ENCODE peak calls at places on chromosomes 5 and 9, in six cellular contexts. One of them, this sample, is unnamed.

GRCh38 chr9:35774907-35775635 is 16.3 kb upstream of the NPR2 start:
- DNase-seq in IMR-90: no peak
- DNase-seq in neuronal stem cell: no peak
- DNase-seq in H9: no peak
- DNase-seq in mesenchymal stem cell: no peak
- DNase-seq in H1: peak; percentile 52
- DNase-seq in this sample: peak; percentile 30

GRCh38 chr5:110824936-110825441 is 86.2 kb downstream of the SLC25A46 start:
- DNase-seq in IMR-90: no peak
- DNase-seq in neuronal stem cell: no peak
- DNase-seq in H9: no peak
- DNase-seq in mesenchymal stem cell: no peak
- DNase-seq in H1: no peak
- DNase-seq in this sample: no peak

GRCh38 chr9:76718166-76718565 is 46.1 kb upstream of the PCA3 start:
- DNase-seq in IMR-90: no peak
- DNase-seq in neuronal stem cell: no peak
- DNase-seq in H9: peak; percentile 33
- DNase-seq in mesenchymal stem cell: no peak
- DNase-seq in H1: no peak
- DNase-seq in this sample: peak; percentile 74

GRCh38 chr9:75168270-75169185 is 80.2 kb downstream of the OSTF1 start:
- DNase-seq in IMR-90: no peak
- DNase-seq in neuronal stem cell: no peak
- DNase-seq in H9: no peak
- DNase-seq in mesenchymal stem cell: no peak
- DNase-seq in H1: no peak
- DNase-seq in this sample: no peak

GRCh38 chr9:122572456-122572855 is 10.7 kb downstream of the OR1L8 start:
- DNase-seq in IMR-90: no peak
- DNase-seq in neuronal stem cell: no peak
- DNase-seq in H9: no peak
- DNase-seq in mesenchymal stem cell: no peak
- DNase-seq in H1: no peak
- DNase-seq in this sample: no peak

GRCh38 chr5:93151896-93152295 is 429.1 kb downstream of the NR2F1-AS1 start:
- DNase-seq in IMR-90: no peak
- DNase-seq in neuronal stem cell: no peak
- DNase-seq in H9: no peak
- DNase-seq in mesenchymal stem cell: no peak
- DNase-seq in H1: no peak
- DNase-seq in this sample: no peak

GRCh38 chr9:132538071-132538470 is 44.3 kb upstream of the BARHL1 start:
- DNase-seq in IMR-90: no peak
- DNase-seq in neuronal stem cell: no peak
- DNase-seq in H9: no peak
- DNase-seq in mesenchymal stem cell: no peak
- DNase-seq in H1: no peak
- DNase-seq in this sample: no peak

GRCh38 chr5:128227984-128228383 is 144.4 kb downstream of the SLC12A2 start:
- DNase-seq in IMR-90: peak; percentile 91
- DNase-seq in neuronal stem cell: no peak
- DNase-seq in H9: no peak
- DNase-seq in mesenchymal stem cell: peak; percentile 30
- DNase-seq in H1: no peak
- DNase-seq in this sample: no peak

GRCh38 chr5:45411971-45412612 is 284.1 kb downstream of the HCN1 start:
- DNase-seq in IMR-90: peak; percentile 22
- DNase-seq in neuronal stem cell: no peak
- DNase-seq in H9: no peak
- DNase-seq in mesenchymal stem cell: peak; percentile 70
- DNase-seq in H1: no peak
- DNase-seq in this sample: no peak

GRCh38 chr5:77308154-77308960 is 97.9 kb downstream of the PDE8B start:
- DNase-seq in IMR-90: no peak
- DNase-seq in neuronal stem cell: no peak
- DNase-seq in H9: peak; percentile 41
- DNase-seq in mesenchymal stem cell: no peak
- DNase-seq in H1: no peak
- DNase-seq in this sample: peak; percentile 47

GRCh38 chr5:111855356-111855755 is 98.4 kb upstream of the NREP start:
- DNase-seq in IMR-90: no peak
- DNase-seq in neuronal stem cell: peak; percentile 45
- DNase-seq in H9: no peak
- DNase-seq in mesenchymal stem cell: no peak
- DNase-seq in H1: no peak
- DNase-seq in this sample: peak; percentile 89

GRCh38 chr5:133032852-133033742 is 6.7 kb upstream of the ZCCHC10 start:
- DNase-seq in IMR-90: no peak
- DNase-seq in neuronal stem cell: no peak
- DNase-seq in H9: no peak
- DNase-seq in mesenchymal stem cell: no peak
- DNase-seq in H1: no peak
- DNase-seq in this sample: peak; percentile 46

GRCh38 chr9:110615526-110615925 is 36.0 kb upstream of the SVEP1 start:
- DNase-seq in IMR-90: peak; percentile 72
- DNase-seq in neuronal stem cell: no peak
- DNase-seq in H9: no peak
- DNase-seq in mesenchymal stem cell: no peak
- DNase-seq in H1: no peak
- DNase-seq in this sample: peak; percentile 21

GRCh38 chr5:114361724-114362196 is at the start of gene KCNN2:
- DNase-seq in IMR-90: peak; percentile 92
- DNase-seq in neuronal stem cell: peak; percentile 89
- DNase-seq in H9: peak; percentile 97
- DNase-seq in mesenchymal stem cell: peak; percentile 75
- DNase-seq in H1: no peak
- DNase-seq in this sample: peak; percentile 93

GRCh38 chr5:90000351-90000750 is 409.2 kb downstream of the CETN3 start:
- DNase-seq in IMR-90: no peak
- DNase-seq in neuronal stem cell: no peak
- DNase-seq in H9: no peak
- DNase-seq in mesenchymal stem cell: no peak
- DNase-seq in H1: no peak
- DNase-seq in this sample: peak; percentile 35

GRCh38 chr9:33225319-33226152 is 14.4 kb upstream of the SPINK4 start:
- DNase-seq in IMR-90: peak; percentile 84
- DNase-seq in neuronal stem cell: peak; percentile 54
- DNase-seq in H9: no peak
- DNase-seq in mesenchymal stem cell: peak; percentile 79
- DNase-seq in H1: peak; percentile 60
- DNase-seq in this sample: peak; percentile 53

GRCh38 chr9:70477907-70478480 is 63.5 kb upstream of the KLF9 start:
- DNase-seq in IMR-90: peak; percentile 60
- DNase-seq in neuronal stem cell: no peak
- DNase-seq in H9: no peak
- DNase-seq in mesenchymal stem cell: no peak
- DNase-seq in H1: no peak
- DNase-seq in this sample: no peak

GRCh38 chr5:153445875-153446567 is 44.4 kb upstream of the GRIA1 start:
- DNase-seq in IMR-90: no peak
- DNase-seq in neuronal stem cell: no peak
- DNase-seq in H9: no peak
- DNase-seq in mesenchymal stem cell: peak; percentile 61
- DNase-seq in H1: no peak
- DNase-seq in this sample: no peak

GRCh38 chr9:123550797-123551196 is 194.8 kb downstream of the CRB2 start:
- DNase-seq in IMR-90: no peak
- DNase-seq in neuronal stem cell: peak; percentile 79
- DNase-seq in H9: peak; percentile 57
- DNase-seq in mesenchymal stem cell: no peak
- DNase-seq in H1: peak; percentile 61
- DNase-seq in this sample: peak; percentile 83

GRCh38 chr9:135700525-135700924 is 1.2 kb upstream of the SOHLH1 start:
- DNase-seq in IMR-90: no peak
- DNase-seq in neuronal stem cell: no peak
- DNase-seq in H9: no peak
- DNase-seq in mesenchymal stem cell: no peak
- DNase-seq in H1: no peak
- DNase-seq in this sample: no peak

GRCh38 chr5:90133941-90134340 is 275.6 kb downstream of the CETN3 start:
- DNase-seq in IMR-90: no peak
- DNase-seq in neuronal stem cell: no peak
- DNase-seq in H9: no peak
- DNase-seq in mesenchymal stem cell: no peak
- DNase-seq in H1: no peak
- DNase-seq in this sample: no peak

GRCh38 chr9:98375138-98375726 is 119.8 kb upstream of the TBC1D2 start:
- DNase-seq in IMR-90: peak; percentile 93
- DNase-seq in neuronal stem cell: no peak
- DNase-seq in H9: no peak
- DNase-seq in mesenchymal stem cell: peak; percentile 34
- DNase-seq in H1: no peak
- DNase-seq in this sample: peak; percentile 95

GRCh38 chr9:4665357-4665756 is 923 bp downstream of the SPATA6L start:
- DNase-seq in IMR-90: peak; percentile 45
- DNase-seq in neuronal stem cell: no peak
- DNase-seq in H9: no peak
- DNase-seq in mesenchymal stem cell: peak; percentile 71
- DNase-seq in H1: no peak
- DNase-seq in this sample: peak; percentile 54

GRCh38 chr5:102663771-102664530 is 91.2 kb upstream of the PAM start:
- DNase-seq in IMR-90: no peak
- DNase-seq in neuronal stem cell: no peak
- DNase-seq in H9: no peak
- DNase-seq in mesenchymal stem cell: peak; percentile 33
- DNase-seq in H1: no peak
- DNase-seq in this sample: no peak

GRCh38 chr5:77948476-77948875 is 172.3 kb upstream of the TBCA start:
- DNase-seq in IMR-90: no peak
- DNase-seq in neuronal stem cell: no peak
- DNase-seq in H9: no peak
- DNase-seq in mesenchymal stem cell: no peak
- DNase-seq in H1: no peak
- DNase-seq in this sample: no peak

GRCh38 chr9:115300116-115300515 is 182.2 kb upstream of the TNC start:
- DNase-seq in IMR-90: no peak
- DNase-seq in neuronal stem cell: no peak
- DNase-seq in H9: no peak
- DNase-seq in mesenchymal stem cell: no peak
- DNase-seq in H1: no peak
- DNase-seq in this sample: no peak
- H2BK15ac ChIP-seq in IMR-90: no peak overlapping the region
- H2BK15ac ChIP-seq in neuronal stem cell: no peak overlapping the region
- H2BK15ac ChIP-seq in H9: no peak overlapping the region
- H2BK15ac ChIP-seq in mesenchymal stem cell: no peak overlapping the region
- H2BK15ac ChIP-seq in H1: no peak overlapping the region
- H2BK15ac ChIP-seq in this sample: no peak overlapping the region

GRCh38 chr5:174723315-174723978 is 935 bp upstream of the MSX2 start:
- DNase-seq in IMR-90: no peak
- DNase-seq in neuronal stem cell: no peak
- DNase-seq in H9: no peak
- DNase-seq in mesenchymal stem cell: no peak
- DNase-seq in H1: no peak
- DNase-seq in this sample: no peak
- H4K8ac ChIP-seq in IMR-90: no peak overlapping the region
- H4K8ac ChIP-seq in neuronal stem cell: no peak overlapping the region
- H4K8ac ChIP-seq in H9: no peak overlapping the region
- H4K8ac ChIP-seq in mesenchymal stem cell: no peak overlapping the region
- H4K8ac ChIP-seq in H1: no peak overlapping the region
- H4K8ac ChIP-seq in this sample: no peak overlapping the region

DNA sequence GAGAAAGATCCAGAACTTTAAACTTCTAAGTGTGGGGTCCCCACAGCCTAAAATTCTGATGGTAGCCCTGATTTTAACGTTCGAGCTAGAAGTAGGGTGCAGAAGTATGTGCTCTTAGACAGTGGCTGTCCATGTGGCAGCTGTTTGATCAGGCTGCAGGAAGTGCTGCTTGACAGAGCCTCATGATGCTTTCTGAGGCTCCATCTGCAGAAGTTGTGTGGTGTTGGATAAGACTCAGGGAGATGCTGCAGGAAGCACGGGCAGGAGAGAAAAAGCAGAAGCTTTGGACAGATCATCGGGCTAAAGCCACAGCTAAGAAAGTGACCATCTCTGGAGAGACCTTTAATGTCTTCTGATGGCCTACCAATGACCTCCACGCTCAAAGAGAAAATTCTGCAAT is 8.1 kb downstream of the MTMR12 start:
- DNase-seq in IMR-90: no peak
- DNase-seq in neuronal stem cell: no peak
- DNase-seq in H9: no peak
- DNase-seq in mesenchymal stem cell: no peak
- DNase-seq in H1: no peak
- DNase-seq in this sample: no peak
- H3K23ac ChIP-seq in IMR-90: no peak overlapping the region
- H3K23ac ChIP-seq in neuronal stem cell: no peak overlapping the region
- H3K23ac ChIP-seq in H9: no peak overlapping the region
- H3K23ac ChIP-seq in mesenchymal stem cell: no peak overlapping the region
- H3K23ac ChIP-seq in H1: no peak overlapping the region
- H3K23ac ChIP-seq in this sample: no peak overlapping the region

GRCh38 chr9:134059661-134060395 is 8.0 kb downstream of the BRD3 start:
- DNase-seq in IMR-90: no peak
- DNase-seq in neuronal stem cell: no peak
- DNase-seq in H9: peak; percentile 24
- DNase-seq in mesenchymal stem cell: no peak
- DNase-seq in H1: peak; percentile 49
- DNase-seq in this sample: no peak
- H2BK15ac ChIP-seq in IMR-90: no peak overlapping the region
- H2BK15ac ChIP-seq in neuronal stem cell: no peak overlapping the region
- H2BK15ac ChIP-seq in H9: no peak overlapping the region
- H2BK15ac ChIP-seq in mesenchymal stem cell: no peak overlapping the region
- H2BK15ac ChIP-seq in H1: no peak overlapping the region
- H2BK15ac ChIP-seq in this sample: no peak overlapping the region

DNA sequence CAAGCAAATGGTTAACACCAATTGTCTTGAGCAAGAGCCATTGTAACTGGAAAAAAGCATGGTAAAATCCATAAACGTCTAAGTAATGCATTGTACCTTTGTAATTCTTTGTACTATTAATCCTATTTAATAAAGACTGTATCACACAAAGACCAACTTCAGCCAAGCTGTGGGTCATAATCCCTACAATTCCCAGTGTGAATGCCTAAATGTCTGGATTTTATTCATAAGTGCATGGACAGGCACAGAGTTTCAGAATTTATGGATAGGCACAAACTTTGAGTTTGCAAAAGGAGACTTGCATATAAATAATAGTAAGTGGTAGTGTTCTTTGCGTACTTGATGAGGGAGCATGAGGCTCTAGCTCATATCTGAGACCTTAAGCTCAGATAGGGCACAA is 1280.2 kb upstream of the WWC1 start:
- DNase-seq in IMR-90: no peak
- DNase-seq in neuronal stem cell: no peak
- DNase-seq in H9: no peak
- DNase-seq in mesenchymal stem cell: no peak
- DNase-seq in H1: no peak
- DNase-seq in this sample: no peak
- H4K8ac ChIP-seq in IMR-90: no peak overlapping the region
- H4K8ac ChIP-seq in neuronal stem cell: no peak overlapping the region
- H4K8ac ChIP-seq in H9: no peak overlapping the region
- H4K8ac ChIP-seq in mesenchymal stem cell: no peak overlapping the region
- H4K8ac ChIP-seq in H1: no peak overlapping the region
- H4K8ac ChIP-seq in this sample: no peak overlapping the region